ENCODE peak calls at places on chromosomes 6 and 20, in ten cellular contexts. L, A, W, Z, U, G, P, R, Q and O are unnamed samples.
A peak's percentile ranks its signal among the peaks of the same experiment; 100 is the strongest.

GRCh38 chr6:63299667-63300066 is 20.1 kb downstream of the LGSN start:
- DNase-seq in U (no peak), Q (no peak), G (no peak), Z (no peak), A (no peak), W (no peak), R (no peak), L (no peak), P (no peak), O (no peak)

GRCh38 chr20:37526839-37527637 is 638 bp downstream of the BLCAP start:
- DNase-seq in L (peak; percentile 63), Q (no peak), W (no peak), P (peak; percentile 45), R (no peak), G (no peak), U (peak; percentile 27), A (no peak), Z (no peak), O (peak; percentile 13)

GRCh38 chr6:138662474-138662873 is 111.1 kb upstream of the CCDC28A start:
- DNase-seq in G (no peak), R (no peak), L (peak; percentile 12), Z (no peak), Q (no peak), P (no peak), A (no peak), U (peak; percentile 73), W (peak; percentile 7), O (no peak)

GRCh38 chr6:113102761-113103160 is 754.4 kb upstream of the MARCKS start:
- DNase-seq in G (no peak), W (no peak), L (peak; percentile 69), Q (no peak), R (no peak), Z (no peak), A (no peak), P (no peak), U (peak; percentile 64), O (peak; percentile 67)

GRCh38 chr20:62569615-62570014 is 72.7 kb upstream of the SLCO4A1 start:
- DNase-seq in W (no peak), G (no peak), Z (no peak), P (no peak), U (no peak), R (no peak), A (no peak), Q (no peak), L (no peak), O (no peak)

GRCh38 chr6:121759370-121759769 is 323.9 kb downstream of the GJA1 start:
- DNase-seq in G (no peak), W (no peak), Q (no peak), Z (no peak), A (no peak), P (no peak), R (no peak), U (no peak), L (no peak), O (no peak)

GRCh38 chr6:36627801-36628246 is 33.7 kb downstream of the SRSF3 start:
- DNase-seq in G (no peak), L (peak; percentile 72), Z (no peak), W (peak; percentile 36), A (no peak), U (peak; percentile 91), Q (no peak), R (no peak), P (peak; percentile 76), O (peak; percentile 63)

GRCh38 chr6:13767121-13767794 is 47.1 kb downstream of the MCUR1 start:
- DNase-seq in A (no peak), W (no peak), Q (no peak), L (peak; percentile 61), R (no peak), Z (no peak), U (peak; percentile 44), G (no peak), P (peak; percentile 61), O (peak; percentile 32)

GRCh38 chr6:118746100-118746874 is 94.9 kb upstream of the CEP85L start:
- DNase-seq in G (no peak), U (no peak), A (no peak), W (no peak), Z (no peak), R (no peak), P (no peak), Q (no peak), L (no peak), O (no peak)

GRCh38 chr6:81126150-81126549 is 626.3 kb downstream of the TENT5A start:
- DNase-seq in Z (no peak), Q (no peak), A (no peak), W (no peak), U (no peak), P (no peak), G (no peak), L (peak; percentile 45), R (no peak), O (peak; percentile 8)

GRCh38 chr6:47419621-47420020 is 58.0 kb upstream of the CD2AP start:
- DNase-seq in G (no peak), U (no peak), R (no peak), W (no peak), L (no peak), P (no peak), A (no peak), Q (no peak), Z (no peak), O (peak; percentile 88)

GRCh38 chr6:156694679-156695078 is 82.5 kb upstream of the ARID1B start:
- DNase-seq in Q (no peak), Z (no peak), A (no peak), W (no peak), U (no peak), P (no peak), R (no peak), G (no peak), L (no peak), O (no peak)

GRCh38 chr6:37713529-37714119 is 15.9 kb upstream of the MDGA1 start:
- DNase-seq in Q (no peak), W (no peak), Z (no peak), L (peak; percentile 91), A (no peak), R (peak; percentile 69), P (no peak), U (peak; percentile 83), G (no peak), O (peak; percentile 90)

GRCh38 chr20:24109008-24109407 is 120.4 kb upstream of the GGTLC1 start:
- DNase-seq in A (no peak), Q (no peak), L (no peak), R (no peak), U (no peak), Z (no peak), G (no peak), P (no peak), W (no peak), O (no peak)